ENCODE peak calls at places on chromosomes 2 and 18, in eight cellular contexts. K is stomach; J is iris pigment epithelial cell; T is T-cell; A is renal cortical epithelial cell; V is NCI-H510A treated with DMSO at 0.1 percent for 48 hours; D is GM03348; Y is activated T-cell treated with anti-CD3 and anti-CD28 coated beads, Interleukin-2, amount 50 U/mL, for 48 hours. C is an unnamed sample.

GRCh38 chr2:133859578-133859977 is 291.3 kb upstream of the NCKAP5 start:
- DNase-seq in K (no peak), J (no peak), T (no peak), A (no peak), V (no peak), D (no peak), Y (no peak), C (no peak)

GRCh38 chr2:241636983-241637232 is at the start of gene THAP4:
- DNase-seq in K (peak), J (no peak), T (peak), A (no peak), V (no peak), D (peak), Y (no peak), C (no peak)

GRCh38 chr2:117785740-117786139 is 28.8 kb upstream of the DDX18 start:
- DNase-seq in K (peak), J (peak), T (peak), A (peak), V (peak), D (peak), Y (no peak), C (peak)

GRCh38 chr2:224884188-224884587 is 158.1 kb downstream of the DOCK10 start:
- DNase-seq in K (no peak), J (peak), T (no peak), A (peak), V (no peak), D (peak), Y (no peak), C (peak)

GRCh38 chr2:21966139-21966538 is 842.4 kb downstream of the TDRD15 start:
- DNase-seq in K (no peak), J (no peak), T (no peak), A (no peak), V (no peak), D (no peak), Y (no peak), C (no peak)

GRCh38 chr2:219021591-219021990 is 19.7 kb downstream of the CFAP65 start:
- DNase-seq in K (no peak), J (no peak), T (no peak), A (peak), V (no peak), D (no peak), Y (no peak), C (no peak)

GRCh38 chr18:60656563-60656962 is 284.0 kb upstream of the MC4R start:
- DNase-seq in K (no peak), J (no peak), T (no peak), A (no peak), V (no peak), D (no peak), Y (no peak), C (peak)

GRCh38 chr2:9897796-9898195 is 53.7 kb upstream of the GRHL1 start:
- DNase-seq in K (no peak), J (peak), T (no peak), A (peak), V (no peak), D (peak), Y (no peak), C (no peak)

GRCh38 chr18:28637897-28638296 is 461.0 kb upstream of the CDH2 start:
- DNase-seq in K (no peak), J (no peak), T (no peak), A (no peak), V (no peak), D (no peak), Y (no peak), C (no peak)